ENCODE peak calls at places on chromosomes 7 and 10, in ten cellular contexts. B, H, U, D, S, J, R, I, G and V are unnamed samples.

GRCh38 chr7:156064921-156065386 is 252.7 kb upstream of the SHH start:
- DNase-seq in S (no peak), D (peak), H (no peak), B (no peak), R (no peak), J (no peak), I (no peak), G (no peak), U (no peak), V (no peak)

GRCh38 chr10:19654576-19654975 is 161.7 kb upstream of the PLXDC2 start:
- DNase-seq in I (no peak), S (peak), R (no peak), H (no peak), U (no peak), J (peak), G (no peak), D (peak), B (peak), V (peak)

GRCh38 chr7:47516985-47517590 is 64.8 kb downstream of the TNS3 start:
- DNase-seq in U (no peak), B (no peak), D (no peak), G (peak), I (peak), H (no peak), R (no peak), S (no peak), J (peak), V (no peak)

GRCh38 chr10:37957841-37958240 is 18.6 kb downstream of the ZNF25 start:
- DNase-seq in I (no peak), D (no peak), R (no peak), J (no peak), U (no peak), H (no peak), G (no peak), S (no peak), B (no peak), V (no peak)

GRCh38 chr10:76114556-76114955 is 683.1 kb downstream of the LRMDA start:
- DNase-seq in S (no peak), I (no peak), J (no peak), B (no peak), G (no peak), H (no peak), U (peak), R (no peak), D (no peak), V (no peak)

GRCh38 chr7:37732880-37733279 is 49.3 kb downstream of the GPR141 start:
- DNase-seq in G (no peak), S (no peak), I (peak), J (no peak), B (no peak), R (no peak), D (no peak), H (no peak), U (no peak), V (no peak)

GRCh38 chr7:107501593-107501992 is 31.7 kb downstream of the GPR22 start:
- DNase-seq in D (no peak), U (peak), S (peak), H (no peak), I (peak), R (no peak), J (peak), B (peak), G (no peak), V (peak)

GRCh38 chr7:33904680-33905388 is 505 bp upstream of the BMPER start:
- DNase-seq in H (no peak), G (peak), S (peak), J (peak), U (peak), D (peak), B (peak), I (peak), R (no peak), V (no peak)

GRCh38 chr10:7956508-7956907 is 98.0 kb upstream of the GATA3 start:
- DNase-seq in I (no peak), J (peak), D (peak), H (no peak), B (peak), R (no peak), G (no peak), S (peak), U (no peak), V (no peak)

GRCh38 chr7:4066206-4066605 is 615.9 kb upstream of the FOXK1 start:
- DNase-seq in B (no peak), R (no peak), I (no peak), U (no peak), J (no peak), H (no peak), D (no peak), G (no peak), S (no peak), V (no peak)

GRCh38 chr10:114262478-114262877 is 23.4 kb downstream of the VWA2 start:
- DNase-seq in H (no peak), G (no peak), B (no peak), J (no peak), S (no peak), U (no peak), R (no peak), I (no peak), D (no peak), V (no peak)

GRCh38 chr10:121694327-121694965 is 96.2 kb upstream of the FGFR2 start:
- DNase-seq in J (no peak), S (no peak), U (no peak), R (no peak), I (no peak), H (no peak), D (no peak), B (no peak), G (no peak), V (no peak)

GRCh38 chr10:118523775-118524174 is 71.7 kb downstream of the PRLHR start:
- DNase-seq in J (peak), R (no peak), I (no peak), H (no peak), B (peak), S (no peak), D (peak), U (no peak), G (no peak), V (no peak)